ENCODE peak calls at places on chromosomes 4 and X, in six cellular contexts. E, N, W, K, L and Q are unnamed samples.
A peak's percentile ranks its signal among the peaks of the same experiment; 100 is the strongest.

GRCh38 chrX:135194684-135195083 is 23.5 kb upstream of the CT55 start:
- DNase-seq in E (no peak), N (no peak), W (no peak), K (no peak), L (no peak), Q (no peak)

GRCh38 chr4:124152130-124152529 is 560.4 kb downstream of the ANKRD50 start:
- DNase-seq in E (peak; percentile 91), N (no peak), W (no peak), K (no peak), L (no peak), Q (no peak)

GRCh38 chr4:25509656-25510055 is 132.6 kb downstream of the ANAPC4 start:
- DNase-seq in E (peak; percentile 6), N (no peak), W (no peak), K (no peak), L (no peak), Q (no peak)

GRCh38 chr4:104493071-104493831 is 1.4 kb downstream of the CXXC4 start:
- DNase-seq in E (no peak), N (no peak), W (peak; percentile 55), K (no peak), L (no peak), Q (no peak)

GRCh38 chr4:42558156-42558555 is 98.7 kb downstream of the ATP8A1 start:
- DNase-seq in E (no peak), N (no peak), W (no peak), K (no peak), L (no peak), Q (no peak)

GRCh38 chrX:149950681-149951080 is 12.4 kb upstream of the EOLA2 start:
- DNase-seq in E (peak; percentile 20), N (no peak), W (peak; percentile 27), K (peak; percentile 15), L (peak; percentile 19), Q (no peak)

GRCh38 chr4:14264437-14264836 is 636.9 kb upstream of the BOD1L1 start:
- DNase-seq in E (no peak), N (no peak), W (no peak), K (peak; percentile 5), L (no peak), Q (no peak)

GRCh38 chrX:53260836-53261235 is 20.5 kb downstream of the IQSEC2 start:
- DNase-seq in E (no peak), N (no peak), W (no peak), K (no peak), L (no peak), Q (no peak)

GRCh38 chr4:11471613-11472012 is 42.9 kb upstream of the HS3ST1 start:
- DNase-seq in E (no peak), N (peak; percentile 12), W (no peak), K (peak; percentile 64), L (no peak), Q (no peak)

GRCh38 chrX:106615041-106615440 is 3.3 kb downstream of the RADX start:
- DNase-seq in E (peak; percentile 2), N (no peak), W (no peak), K (no peak), L (no peak), Q (no peak)

GRCh38 chr4:113707013-113707412 is 54.5 kb downstream of the CAMK2D start:
- DNase-seq in E (peak; percentile 57), N (no peak), W (no peak), K (no peak), L (peak; percentile 21), Q (no peak)

GRCh38 chr4:64882311-64883086 is 473.2 kb upstream of the TECRL start:
- DNase-seq in E (no peak), N (no peak), W (no peak), K (no peak), L (no peak), Q (no peak)

GRCh38 chrX:68931345-68931744 is 102.5 kb downstream of the EFNB1 start:
- DNase-seq in E (no peak), N (no peak), W (no peak), K (no peak), L (no peak), Q (no peak)

GRCh38 chr4:119097282-119097900 is 38.2 kb upstream of the MYOZ2 start:
- DNase-seq in E (no peak), N (no peak), W (no peak), K (peak; percentile 22), L (no peak), Q (no peak)

GRCh38 chr4:72375050-72375736 is 193.8 kb downstream of the ADAMTS3 start:
- DNase-seq in E (peak; percentile 87), N (no peak), W (no peak), K (no peak), L (peak; percentile 84), Q (no peak)

DNA sequence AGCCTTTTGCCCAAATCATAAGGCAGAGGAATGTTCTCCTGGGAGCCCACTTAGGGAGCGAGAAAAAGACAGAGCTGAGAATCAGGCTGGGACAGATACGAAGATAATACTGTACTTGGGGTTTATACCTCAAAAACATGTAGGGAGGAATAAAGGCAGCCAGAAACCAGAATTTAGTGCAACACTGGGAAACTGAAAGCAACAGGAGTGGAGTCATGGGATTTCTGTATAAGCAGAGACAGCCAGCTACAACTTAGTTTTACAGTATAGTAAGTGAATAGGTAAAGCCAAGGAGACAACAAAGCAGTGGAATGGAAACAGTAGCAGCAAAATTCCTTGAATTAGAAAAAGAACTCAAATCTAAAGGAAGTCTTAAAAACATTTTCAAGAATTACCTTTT is 413.2 kb downstream of the FAT4 start:
- DNase-seq in E (no peak), N (no peak), W (no peak), K (no peak), L (no peak), Q (no peak)
- H3K27ac ChIP-seq in E (no peak overlapping the region), N (no peak overlapping the region), W (no peak overlapping the region), K (no peak overlapping the region), L (peak overlapping the region; percentile 63), Q (no peak overlapping the region)

GRCh38 chrX:8194216-8194615 is 23.1 kb upstream of the VCX2 start:
- DNase-seq in E (no peak), N (no peak), W (no peak), K (no peak), L (no peak), Q (no peak)

GRCh38 chrX:8189096-8189830 is 18.2 kb upstream of the VCX2 start:
- DNase-seq in E (no peak), N (no peak), W (no peak), K (no peak), L (no peak), Q (no peak)

GRCh38 chrX:8190341-8190830 is 19.3 kb upstream of the VCX2 start:
- DNase-seq in E (no peak), N (no peak), W (no peak), K (no peak), L (no peak), Q (no peak)

GRCh38 chrX:8192276-8192675 is 21.2 kb upstream of the VCX2 start:
- DNase-seq in E (no peak), N (no peak), W (no peak), K (no peak), L (no peak), Q (no peak)

GRCh38 chrX:8191022-8191421 is 20.0 kb upstream of the VCX2 start:
- DNase-seq in E (no peak), N (no peak), W (no peak), K (no peak), L (peak; percentile 9), Q (peak; percentile 57)
- H3K4me3 ChIP-seq in E (no peak overlapping the region), N (no peak overlapping the region), W (no peak overlapping the region), K (no peak overlapping the region), L (no peak overlapping the region), Q (no peak overlapping the region)

DNA sequence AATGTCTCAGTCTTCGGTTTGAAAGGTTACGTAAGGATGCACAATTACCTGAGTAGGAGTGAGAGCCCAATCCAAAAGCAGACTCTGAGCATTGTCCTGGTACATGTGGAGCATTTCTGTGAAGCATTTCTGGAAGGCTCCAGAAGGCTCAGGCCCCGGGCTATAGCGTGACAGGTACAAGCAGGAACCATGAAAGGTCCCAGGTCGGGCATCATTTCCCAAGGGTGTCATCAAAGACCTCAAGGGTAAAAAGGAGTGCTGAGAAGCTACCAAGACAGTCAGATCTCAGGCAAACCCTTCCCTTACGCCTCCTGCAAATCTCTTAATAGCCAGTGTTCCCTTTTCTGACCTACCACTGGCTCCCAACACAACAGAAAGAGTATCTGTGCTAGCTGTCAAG is 30.8 kb downstream of the GPC4 start:
- DNase-seq in E (no peak), N (no peak), W (no peak), K (no peak), L (no peak), Q (no peak)
- H3K4me1 ChIP-seq in E (no peaks in the 10 kb centered on the region), N (no peaks in the 10 kb centered on the region), W (peaks cover 11% of the 10 kb centered on the region), K (peaks cover 2% of the 10 kb centered on the region), L (no peaks in the 10 kb centered on the region), Q (no peaks in the 10 kb centered on the region)

GRCh38 chrX:154044045-154044444 is 24.3 kb upstream of the IRAK1 start:
- DNase-seq in E (no peak), N (no peak), W (no peak), K (no peak), L (no peak), Q (no peak)

GRCh38 chrX:154049209-154050112 is 29.8 kb upstream of the IRAK1 start:
- DNase-seq in E (no peak), N (no peak), W (no peak), K (peak; percentile 6), L (no peak), Q (no peak)

GRCh38 chrX:154048398-154048797 is 28.7 kb upstream of the IRAK1 start:
- DNase-seq in E (no peak), N (no peak), W (no peak), K (no peak), L (no peak), Q (no peak)

GRCh38 chrX:154047266-154047665 is 27.6 kb upstream of the IRAK1 start:
- DNase-seq in E (peak; percentile 55), N (no peak), W (no peak), K (no peak), L (no peak), Q (no peak)

GRCh38 chrX:154046262-154046771 is 26.6 kb upstream of the IRAK1 start:
- DNase-seq in E (peak; percentile 86), N (no peak), W (peak; percentile 9), K (peak; percentile 24), L (no peak), Q (no peak)
- H3K27ac ChIP-seq in E (peak overlapping the region; percentile 85), N (no peak overlapping the region), W (peak overlapping the region; percentile 71), K (no peak overlapping the region), L (no peak overlapping the region), Q (peak overlapping the region; percentile 30)

GRCh38 chr4:174120446-174121142 is 162.9 kb downstream of the FBXO8 start:
- DNase-seq in E (peak; percentile 54), N (no peak), W (peak; percentile 70), K (peak; percentile 32), L (peak; percentile 50), Q (no peak)
- H3K4me3 ChIP-seq in E (peak overlapping the region; percentile 65), N (no peak overlapping the region), W (peak overlapping the region; percentile 38), K (no peak overlapping the region), L (peak overlapping the region; percentile 37), Q (no peak overlapping the region)